ENCODE peak calls at places on chromosomes 16 and 17, in nine cellular contexts. A is frontal cortex; R is stimulated activated CD4-positive, alpha-beta T cell treated with anti-CD3 and anti-CD28 coated beads, Interleukin-4, amount 100 ng/mL, for 24 hours; N is Daoy; X is nucleus accumbens; G is iris pigment epithelial cell; Z is transverse colon; V is hypothalamus; L is NCI-H1694. D is an unnamed sample.

GRCh38 chr17:16463341-16464000 is 28.5 kb downstream of the LRRC75A start:
- DNase-seq in A (peak), R (no peak), N (peak), X (no peak), G (no peak), Z (peak), V (no peak), L (no peak), D (peak)

GRCh38 chr16:22670551-22670970 is 143.4 kb upstream of the HS3ST2 start:
- DNase-seq in A (peak), R (peak), N (peak), X (peak), G (no peak), Z (no peak), V (peak), L (no peak), D (peak)

GRCh38 chr17:38706625-38707298 is 1.7 kb downstream of the MLLT6 start:
- DNase-seq in A (no peak), R (peak), N (no peak), X (no peak), G (no peak), Z (no peak), V (peak), L (no peak), D (peak)

GRCh38 chr16:19980866-19981265 is 92.8 kb downstream of the GPR139 start:
- DNase-seq in A (no peak), R (no peak), N (peak), X (no peak), G (peak), Z (no peak), V (no peak), L (no peak), D (peak)

GRCh38 chr16:77459534-77460412 is 24.9 kb upstream of the ADAMTS18 start:
- DNase-seq in A (no peak), R (no peak), N (no peak), X (no peak), G (peak), Z (no peak), V (no peak), L (no peak), D (no peak)

GRCh38 chr17:73436966-73437365 is 125.2 kb upstream of the CDC42EP4 start:
- DNase-seq in A (no peak), R (no peak), N (peak), X (no peak), G (no peak), Z (no peak), V (no peak), L (no peak), D (no peak)

GRCh38 chr17:82458885-82459424 is 414 bp downstream of the NARF start:
- DNase-seq in A (no peak), R (no peak), N (peak), X (no peak), G (peak), Z (peak), V (no peak), L (no peak), D (no peak)

GRCh38 chr17:72985882-72986720 is 106.4 kb downstream of the SLC39A11 start:
- DNase-seq in A (peak), R (peak), N (peak), X (peak), G (peak), Z (peak), V (peak), L (peak), D (peak)

GRCh38 chr16:3999479-3999868 is 116.8 kb downstream of the ADCY9 start:
- DNase-seq in A (no peak), R (no peak), N (peak), X (no peak), G (peak), Z (no peak), V (no peak), L (no peak), D (no peak)

GRCh38 chr16:69859105-69859969 is 91.8 kb upstream of the CLEC18A start:
- DNase-seq in A (peak), R (no peak), N (peak), X (peak), G (peak), Z (peak), V (peak), L (peak), D (peak)

GRCh38 chr16:69839798-69840409 is 77.8 kb downstream of the WWP2 start:
- DNase-seq in A (no peak), R (no peak), N (no peak), X (peak), G (no peak), Z (peak), V (peak), L (peak), D (no peak)

GRCh38 chr17:9427460-9428315 is 147.9 kb downstream of the STX8 start:
- DNase-seq in A (no peak), R (no peak), N (no peak), X (no peak), G (no peak), Z (no peak), V (no peak), L (no peak), D (no peak)

GRCh38 chr17:58399974-58400373 is 17.4 kb downstream of the RNF43 start:
- DNase-seq in A (no peak), R (no peak), N (no peak), X (no peak), G (no peak), Z (no peak), V (no peak), L (no peak), D (no peak)

GRCh38 chr17:59423137-59423703 is 91.8 kb downstream of the YPEL2 start:
- DNase-seq in A (no peak), R (no peak), N (peak), X (no peak), G (peak), Z (no peak), V (no peak), L (no peak), D (peak)

GRCh38 chr17:47978324-47978723 is 7.4 kb downstream of the CDK5RAP3 start:
- DNase-seq in A (peak), R (peak), N (peak), X (peak), G (peak), Z (peak), V (peak), L (peak), D (peak)

GRCh38 chr16:81551141-81551808 is 106.7 kb downstream of the CMIP start:
- DNase-seq in A (peak), R (peak), N (peak), X (no peak), G (peak), Z (no peak), V (no peak), L (no peak), D (no peak)

GRCh38 chr17:16927641-16928321 is 44.1 kb downstream of the TNFRSF13B start:
- DNase-seq in A (no peak), R (no peak), N (no peak), X (no peak), G (no peak), Z (no peak), V (no peak), L (no peak), D (no peak)

GRCh38 chr16:56263711-56264608 is 72.7 kb downstream of the GNAO1 start:
- DNase-seq in A (peak), R (no peak), N (no peak), X (peak), G (no peak), Z (no peak), V (peak), L (peak), D (no peak)

GRCh38 chr16:28524544-28525179 is 14.1 kb downstream of the NUPR1 start:
- DNase-seq in A (no peak), R (no peak), N (no peak), X (no peak), G (no peak), Z (no peak), V (no peak), L (no peak), D (no peak)

GRCh38 chr17:76551685-76552084 is 11.8 kb downstream of the PRCD start:
- DNase-seq in A (no peak), R (no peak), N (no peak), X (no peak), G (no peak), Z (no peak), V (no peak), L (no peak), D (no peak)

GRCh38 chr17:42679492-42680330 is 1.9 kb downstream of the CCR10 start:
- DNase-seq in A (peak), R (peak), N (peak), X (peak), G (peak), Z (peak), V (peak), L (peak), D (peak)

GRCh38 chr17:61635913-61636432 is 45.0 kb upstream of the NACA2 start:
- DNase-seq in A (no peak), R (peak), N (peak), X (no peak), G (peak), Z (peak), V (no peak), L (peak), D (peak)

GRCh38 chr16:86252596-86252995 is 257.7 kb upstream of the FOXF1 start:
- DNase-seq in A (no peak), R (no peak), N (peak), X (no peak), G (peak), Z (peak), V (no peak), L (no peak), D (peak)

GRCh38 chr17:48612456-48612853 is 1.6 kb upstream of the HOXB7 start:
- DNase-seq in A (no peak), R (no peak), N (no peak), X (no peak), G (no peak), Z (no peak), V (no peak), L (no peak), D (no peak)

D was measured in MCF 10A.